ENCODE peak calls at places on chromosome X, in five cellular contexts. D is stomach; R is mesendoderm; I is heart right ventricle; M is CD4-positive, CD25-positive, alpha-beta regulatory T cell. Y is an unnamed sample. For H3K36me3 and H3K27me3, the result is how much of the 10 kb centered on the place peaks cover.

GRCh38 chrX:16138108-16138427 is 14.7 kb downstream of the GRPR start:
- DNase-seq in D (no peak), R (peak), I (no peak), M (no peak), Y (no peak)

GRCh38 chrX:50618788-50619558 is 148.3 kb upstream of the DGKK start:
- DNase-seq in D (no peak), R (no peak), I (peak), M (no peak), Y (no peak)

GRCh38 chrX:6129195-6129594 is 99.5 kb downstream of the NLGN4X start:
- DNase-seq in D (no peak), R (no peak), I (no peak), M (no peak), Y (no peak)

GRCh38 chrX:115560211-115560977 is 580 bp upstream of the PLS3 start:
- DNase-seq in D (no peak), R (peak), I (no peak), M (no peak), Y (peak)

GRCh38 chrX:8067754-8068469 is 103.2 kb downstream of the VCX2 start:
- DNase-seq in D (no peak), R (no peak), I (no peak), M (no peak), Y (peak)

GRCh38 chrX:43560247-43560946 is 95.7 kb upstream of the MAOA start:
- DNase-seq in D (no peak), R (no peak), I (no peak), M (no peak), Y (peak)

GRCh38 chrX:65677954-65678469 is 10.6 kb downstream of the MSN start:
- DNase-seq in D (no peak), R (no peak), I (peak), M (no peak), Y (no peak)

GRCh38 chrX:57227691-57228090 is 58.8 kb upstream of the FAAH2 start:
- DNase-seq in D (no peak), R (peak), I (no peak), M (no peak), Y (no peak)

GRCh38 chrX:136659174-136659573 is 11.2 kb downstream of the CD40LG start:
- DNase-seq in D (no peak), R (no peak), I (no peak), M (no peak), Y (no peak)

GRCh38 chrX:119753639-119754257 is 4.6 kb upstream of the SOWAHD start:
- DNase-seq in D (no peak), R (peak), I (no peak), M (peak), Y (peak)

GRCh38 chrX:3577551-3577950 is 135.9 kb downstream of the PRKX start:
- DNase-seq in D (no peak), R (no peak), I (no peak), M (no peak), Y (no peak)

GRCh38 chrX:72114306-72114705 is 17.4 kb downstream of the RTL5 start:
- DNase-seq in D (no peak), R (no peak), I (no peak), M (no peak), Y (no peak)

GRCh38 chrX:44011505-44011904 is 38.3 kb upstream of the NDP start:
- DNase-seq in D (no peak), R (no peak), I (no peak), M (no peak), Y (no peak)

GRCh38 chrX:87572911-87573310 is 55.3 kb downstream of the KLHL4 start:
- DNase-seq in D (no peak), R (peak), I (no peak), M (no peak), Y (no peak)

DNA sequence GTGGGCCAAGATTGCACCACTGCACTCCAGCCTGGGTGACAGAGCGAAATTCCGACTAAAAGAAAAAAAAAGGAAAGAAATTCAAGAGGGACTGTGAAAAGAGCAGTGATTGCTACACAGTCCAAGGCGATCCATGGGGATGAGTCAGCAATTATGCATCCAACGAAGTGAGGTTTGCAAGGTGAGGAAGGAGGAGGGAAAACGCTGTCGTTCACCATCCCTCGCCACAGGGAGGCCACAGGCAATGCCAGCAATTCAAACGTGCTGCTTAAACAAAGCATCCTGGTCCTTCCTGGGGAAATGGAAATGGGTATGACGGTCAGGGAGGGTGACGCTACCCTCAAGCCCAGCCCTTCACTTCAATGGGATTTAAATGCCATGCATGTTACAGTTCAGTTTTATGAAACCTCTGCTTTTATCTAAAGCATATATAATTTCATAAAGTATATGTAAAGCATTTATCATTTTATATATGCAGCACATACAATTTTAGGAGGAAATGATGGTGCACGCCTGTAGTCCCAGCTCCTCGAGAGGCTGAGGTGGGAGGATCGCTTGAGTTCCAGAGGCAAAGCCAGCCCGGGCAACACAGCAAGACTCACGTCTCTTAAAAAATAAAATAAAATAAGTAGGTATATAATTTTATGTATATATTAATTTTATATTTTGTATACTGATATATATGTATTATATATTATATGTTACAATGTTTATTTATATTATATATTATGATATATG is 108.7 kb downstream of the DHRSX start:
- DNase-seq in D (no peak), R (peak), I (no peak), M (no peak), Y (no peak)
- H3K4me3 ChIP-seq in D (no peak), R (no peak), I (no peak), M (no peak), Y (no peak)

GRCh38 chrX:47145408-47146120 is 543 bp downstream of the RBM10 start:
- DNase-seq in D (no peak), R (no peak), I (no peak), M (no peak), Y (no peak)
- H3K36me3 ChIP-seq in D (under half), R (under half), I (under half), M (under half), Y (under half)

GRCh38 chrX:153638041-153638371 is 9.0 kb upstream of the DUSP9 start:
- DNase-seq in D (no peak), R (no peak), I (no peak), M (no peak), Y (no peak)
- H3K27me3 ChIP-seq in D (under half), R (under half), I (under half), M (under half), Y (under half)

DNA sequence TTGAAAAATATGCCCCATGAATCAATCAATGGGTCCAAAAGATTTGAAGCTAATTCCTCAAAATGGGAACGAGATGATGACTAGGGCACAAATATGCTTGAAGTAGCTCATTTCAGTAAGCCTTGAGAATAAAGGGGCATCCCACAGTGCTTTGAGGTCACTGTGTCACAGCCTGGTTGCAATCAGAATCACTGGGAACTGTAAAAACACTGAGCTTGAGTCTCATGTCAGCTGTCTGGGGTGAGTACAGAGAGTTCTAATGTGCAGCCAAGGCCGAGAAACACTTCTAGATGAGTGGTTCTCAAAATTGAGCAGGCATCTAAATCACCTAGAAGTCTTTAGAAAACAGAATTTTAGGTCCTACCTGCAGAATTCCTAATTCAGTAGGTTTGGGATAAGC is 120.5 kb upstream of the EGFL6 start:
- DNase-seq in D (no peak), R (no peak), I (no peak), M (no peak), Y (no peak)
- H3K4me3 ChIP-seq in D (no peak), R (no peak), I (no peak), M (no peak), Y (no peak)

GRCh38 chrX:127058220-127058619 is 238.7 kb downstream of the PRR32 start:
- DNase-seq in D (no peak), R (no peak), I (peak), M (no peak), Y (no peak)
- H3K36me3 ChIP-seq in D (under half), R (under half), I (under half), M (under half), Y (under half)